ENCODE peak calls at places on chromosomes 3 and 15, in four cellular contexts. One of them, this sample, is unnamed.

GRCh38 chr3:58191361-58191991 is 19.3 kb downstream of the DNASE1L3 start:
- DNase-seq in amniotic stem cell: no peak
- DNase-seq in activated CD8-positive, alpha-beta memory T cell treated with anti-CD3 and anti-CD28 coated beads, Interleukin-2, amount 50 U/mL, for 4 hours: no peak
- DNase-seq in stromal cell of bone marrow: no peak
- DNase-seq in this sample: no peak

GRCh38 chr15:73052679-73053397 is 575 bp downstream of the NEO1 start:
- DNase-seq in activated CD8-positive, alpha-beta memory T cell treated with anti-CD3 and anti-CD28 coated beads, Interleukin-2, amount 50 U/mL, for 4 hours: peak
- DNase-seq in amniotic stem cell: no peak
- DNase-seq in stromal cell of bone marrow: peak
- DNase-seq in this sample: no peak

GRCh38 chr3:18424862-18425640 is at the start of gene SATB1:
- DNase-seq in stromal cell of bone marrow: peak
- DNase-seq in amniotic stem cell: no peak
- DNase-seq in activated CD8-positive, alpha-beta memory T cell treated with anti-CD3 and anti-CD28 coated beads, Interleukin-2, amount 50 U/mL, for 4 hours: peak
- DNase-seq in this sample: peak

GRCh38 chr3:78041486-78041885 is 1001.6 kb downstream of the ROBO2 start:
- DNase-seq in amniotic stem cell: no peak
- DNase-seq in stromal cell of bone marrow: no peak
- DNase-seq in activated CD8-positive, alpha-beta memory T cell treated with anti-CD3 and anti-CD28 coated beads, Interleukin-2, amount 50 U/mL, for 4 hours: no peak
- DNase-seq in this sample: no peak

GRCh38 chr3:132090921-132091320 is 56.1 kb upstream of the CPNE4 start:
- DNase-seq in activated CD8-positive, alpha-beta memory T cell treated with anti-CD3 and anti-CD28 coated beads, Interleukin-2, amount 50 U/mL, for 4 hours: no peak
- DNase-seq in stromal cell of bone marrow: no peak
- DNase-seq in amniotic stem cell: no peak
- DNase-seq in this sample: no peak

GRCh38 chr3:13013994-13014754 is 59.1 kb downstream of the IQSEC1 start:
- DNase-seq in stromal cell of bone marrow: no peak
- DNase-seq in activated CD8-positive, alpha-beta memory T cell treated with anti-CD3 and anti-CD28 coated beads, Interleukin-2, amount 50 U/mL, for 4 hours: peak
- DNase-seq in amniotic stem cell: no peak
- DNase-seq in this sample: no peak

GRCh38 chr3:10594915-10595314 is 89.5 kb upstream of the ATP2B2 start:
- DNase-seq in activated CD8-positive, alpha-beta memory T cell treated with anti-CD3 and anti-CD28 coated beads, Interleukin-2, amount 50 U/mL, for 4 hours: no peak
- DNase-seq in amniotic stem cell: no peak
- DNase-seq in stromal cell of bone marrow: peak
- DNase-seq in this sample: peak

GRCh38 chr3:112084980-112085697 is 1.1 kb upstream of the C3orf52 start:
- DNase-seq in activated CD8-positive, alpha-beta memory T cell treated with anti-CD3 and anti-CD28 coated beads, Interleukin-2, amount 50 U/mL, for 4 hours: no peak
- DNase-seq in amniotic stem cell: no peak
- DNase-seq in stromal cell of bone marrow: no peak
- DNase-seq in this sample: no peak

GRCh38 chr15:82916161-82916952 is 36.2 kb downstream of the HOMER2 start:
- DNase-seq in stromal cell of bone marrow: no peak
- DNase-seq in amniotic stem cell: no peak
- DNase-seq in activated CD8-positive, alpha-beta memory T cell treated with anti-CD3 and anti-CD28 coated beads, Interleukin-2, amount 50 U/mL, for 4 hours: no peak
- DNase-seq in this sample: no peak

GRCh38 chr3:45123841-45124269 is 22.3 kb downstream of the CDCP1 start:
- DNase-seq in activated CD8-positive, alpha-beta memory T cell treated with anti-CD3 and anti-CD28 coated beads, Interleukin-2, amount 50 U/mL, for 4 hours: no peak
- DNase-seq in amniotic stem cell: peak
- DNase-seq in stromal cell of bone marrow: peak
- DNase-seq in this sample: peak

GRCh38 chr3:94522488-94522887 is 459.6 kb downstream of the NSUN3 start:
- DNase-seq in stromal cell of bone marrow: no peak
- DNase-seq in activated CD8-positive, alpha-beta memory T cell treated with anti-CD3 and anti-CD28 coated beads, Interleukin-2, amount 50 U/mL, for 4 hours: no peak
- DNase-seq in amniotic stem cell: no peak
- DNase-seq in this sample: no peak

GRCh38 chr3:6799264-6799915 is 61.5 kb upstream of the GRM7 start:
- DNase-seq in activated CD8-positive, alpha-beta memory T cell treated with anti-CD3 and anti-CD28 coated beads, Interleukin-2, amount 50 U/mL, for 4 hours: no peak
- DNase-seq in amniotic stem cell: no peak
- DNase-seq in stromal cell of bone marrow: no peak
- DNase-seq in this sample: no peak

GRCh38 chr3:178393833-178394232 is 142.4 kb upstream of the KCNMB2 start:
- DNase-seq in stromal cell of bone marrow: no peak
- DNase-seq in activated CD8-positive, alpha-beta memory T cell treated with anti-CD3 and anti-CD28 coated beads, Interleukin-2, amount 50 U/mL, for 4 hours: no peak
- DNase-seq in amniotic stem cell: no peak
- DNase-seq in this sample: peak

GRCh38 chr3:30408105-30408557 is 198.3 kb upstream of the TGFBR2 start:
- DNase-seq in stromal cell of bone marrow: peak
- DNase-seq in amniotic stem cell: no peak
- DNase-seq in activated CD8-positive, alpha-beta memory T cell treated with anti-CD3 and anti-CD28 coated beads, Interleukin-2, amount 50 U/mL, for 4 hours: no peak
- DNase-seq in this sample: no peak

GRCh38 chr15:59244337-59244736 is 37.7 kb downstream of the LDHAL6B start:
- DNase-seq in activated CD8-positive, alpha-beta memory T cell treated with anti-CD3 and anti-CD28 coated beads, Interleukin-2, amount 50 U/mL, for 4 hours: no peak
- DNase-seq in amniotic stem cell: no peak
- DNase-seq in stromal cell of bone marrow: no peak
- DNase-seq in this sample: no peak

GRCh38 chr15:32909431-32909830 is 191.6 kb downstream of the GREM1 start:
- DNase-seq in amniotic stem cell: no peak
- DNase-seq in stromal cell of bone marrow: peak
- DNase-seq in activated CD8-positive, alpha-beta memory T cell treated with anti-CD3 and anti-CD28 coated beads, Interleukin-2, amount 50 U/mL, for 4 hours: no peak
- DNase-seq in this sample: peak

GRCh38 chr15:97456541-97456940 is 504.0 kb upstream of the ARRDC4 start:
- DNase-seq in amniotic stem cell: no peak
- DNase-seq in stromal cell of bone marrow: no peak
- DNase-seq in activated CD8-positive, alpha-beta memory T cell treated with anti-CD3 and anti-CD28 coated beads, Interleukin-2, amount 50 U/mL, for 4 hours: no peak
- DNase-seq in this sample: no peak

GRCh38 chr3:43086460-43087165 is 19.3 kb downstream of the POMGNT2 start:
- DNase-seq in activated CD8-positive, alpha-beta memory T cell treated with anti-CD3 and anti-CD28 coated beads, Interleukin-2, amount 50 U/mL, for 4 hours: no peak
- DNase-seq in stromal cell of bone marrow: no peak
- DNase-seq in amniotic stem cell: no peak
- DNase-seq in this sample: no peak

GRCh38 chr15:85016275-85016674 is 34.6 kb downstream of the PDE8A start:
- DNase-seq in activated CD8-positive, alpha-beta memory T cell treated with anti-CD3 and anti-CD28 coated beads, Interleukin-2, amount 50 U/mL, for 4 hours: no peak
- DNase-seq in amniotic stem cell: no peak
- DNase-seq in stromal cell of bone marrow: no peak
- DNase-seq in this sample: no peak

GRCh38 chr3:76063019-76063418 is 277.7 kb upstream of the ZNF717 start:
- DNase-seq in activated CD8-positive, alpha-beta memory T cell treated with anti-CD3 and anti-CD28 coated beads, Interleukin-2, amount 50 U/mL, for 4 hours: no peak
- DNase-seq in amniotic stem cell: peak
- DNase-seq in stromal cell of bone marrow: no peak
- DNase-seq in this sample: peak

GRCh38 chr3:197528190-197528589 is 27.6 kb downstream of the BDH1 start:
- DNase-seq in stromal cell of bone marrow: no peak
- DNase-seq in activated CD8-positive, alpha-beta memory T cell treated with anti-CD3 and anti-CD28 coated beads, Interleukin-2, amount 50 U/mL, for 4 hours: no peak
- DNase-seq in amniotic stem cell: no peak
- DNase-seq in this sample: no peak

This sample was measured in fibroblast of the conjunctiva.